ENCODE peak calls at places on chromosome 13, in five cellular contexts. S is stimulated activated CD4-positive, alpha-beta T cell treated with anti-CD3 and anti-CD28 coated beads, Interleukin-15, amount 100 ng/mL, for 48 hours; E is activated B cell treated with CpG ODN at 0.5 μM for 24 hours; Y is fibroblast of lung; R is neural progenitor cell. C is an unnamed sample.

GRCh38 chr13:87820221-87820620 is 149.1 kb downstream of the SLITRK5 start:
- DNase-seq in S (no peak), E (no peak), Y (peak; percentile 88), R (no peak), C (no peak)

GRCh38 chr13:53703371-53704080 is 674.9 kb downstream of the OLFM4 start:
- DNase-seq in S (no peak), E (no peak), Y (no peak), R (no peak), C (no peak)

GRCh38 chr13:95117092-95117491 is 184.2 kb downstream of the ABCC4 start:
- DNase-seq in S (no peak), E (no peak), Y (no peak), R (no peak), C (no peak)

GRCh38 chr13:60509601-60510386 is 112.8 kb downstream of the TDRD3 start:
- DNase-seq in S (no peak), E (no peak), Y (no peak), R (no peak), C (no peak)

GRCh38 chr13:70107498-70108271 is at the start of gene ATXN8OS:
- DNase-seq in S (no peak), E (no peak), Y (no peak), R (peak; percentile 61), C (no peak)

GRCh38 chr13:75968103-75968838 is 332.1 kb downstream of the LMO7 start:
- DNase-seq in S (no peak), E (no peak), Y (peak; percentile 17), R (no peak), C (no peak)

GRCh38 chr13:95300625-95301134 is 571 bp downstream of the ABCC4 start:
- DNase-seq in S (no peak), E (peak; percentile 29), Y (peak; percentile 51), R (peak; percentile 73), C (no peak)

GRCh38 chr13:106376411-106377112 is 158.9 kb downstream of the EFNB2 start:
- DNase-seq in S (peak; percentile 1), E (no peak), Y (peak; percentile 92), R (no peak), C (no peak)

GRCh38 chr13:93947651-93948050 is 531.8 kb downstream of the DCT start:
- DNase-seq in S (no peak), E (no peak), Y (no peak), R (no peak), C (no peak)

GRCh38 chr13:50916701-50917184 is 7.2 kb downstream of the RNASEH2B start:
- DNase-seq in S (no peak), E (peak; percentile 19), Y (no peak), R (no peak), C (peak; percentile 97)

GRCh38 chr13:21683034-21683733 is 12.3 kb downstream of the FGF9 start:
- DNase-seq in S (no peak), E (no peak), Y (peak; percentile 54), R (no peak), C (no peak)

GRCh38 chr13:22311734-22312404 is 641.0 kb downstream of the FGF9 start:
- DNase-seq in S (no peak), E (no peak), Y (no peak), R (no peak), C (no peak)

GRCh38 chr13:104671901-104672300 is 1605.7 kb upstream of the SLC10A2 start:
- DNase-seq in S (no peak), E (no peak), Y (no peak), R (no peak), C (no peak)

GRCh38 chr13:47112205-47112896 is 215.5 kb upstream of the HTR2A start:
- DNase-seq in S (no peak), E (no peak), Y (no peak), R (peak; percentile 65), C (no peak)

GRCh38 chr13:113646376-113646775 is 11.6 kb downstream of the ATP4B start:
- DNase-seq in S (no peak), E (no peak), Y (no peak), R (no peak), C (no peak)

GRCh38 chr13:94328336-94329041 is 151.0 kb downstream of the DCT start:
- DNase-seq in S (no peak), E (no peak), Y (no peak), R (no peak), C (no peak)

GRCh38 chr13:106587787-106588186 is 19.9 kb upstream of the ARGLU1 start:
- DNase-seq in S (no peak), E (no peak), Y (no peak), R (no peak), C (no peak)